ENCODE peak calls at places on chromosomes 5 and 9, in nine cellular contexts. N is MM.1S; Z is dermis blood vessel endothelial cell; E is heart left ventricle; S is amniotic stem cell; L is HTR-8/SVneo; U is skeletal muscle cell; P is activated naive CD4-positive, alpha-beta T cell treated with anti-CD3 and anti-CD28 coated beads for 36 hours; V is stimulated activated CD4-positive, alpha-beta T cell treated with anti-CD3 and anti-CD28 coated beads, TNF-alpha, amount 100 ng/mL, for 4 hours. W is an unnamed sample.
A peak's percentile ranks its signal among the peaks of the same experiment; 100 is the strongest.

GRCh38 chr5:168946363-168946762 is 354.6 kb downstream of the SLIT3 start:
- DNase-seq in N (no peak), Z (no peak), E (no peak), S (no peak), L (no peak), U (no peak), P (peak; percentile 6), V (no peak), W (no peak)

GRCh38 chr9:121963542-121963995 is 129.5 kb downstream of the TTLL11 start:
- DNase-seq in N (no peak), Z (peak; percentile 62), E (no peak), S (no peak), L (peak; percentile 31), U (peak; percentile 88), P (no peak), V (no peak), W (no peak)

GRCh38 chr5:122761115-122761514 is 13.8 kb upstream of the SNX2 start:
- DNase-seq in N (no peak), Z (no peak), E (no peak), S (no peak), L (no peak), U (no peak), P (no peak), V (no peak), W (no peak)

GRCh38 chr9:84642618-84643017 is 26.9 kb upstream of the NTRK2 start:
- DNase-seq in N (no peak), Z (no peak), E (no peak), S (no peak), L (no peak), U (no peak), P (no peak), V (no peak), W (no peak)

GRCh38 chr9:93672622-93673270 is 96.4 kb downstream of the PHF2 start:
- DNase-seq in N (no peak), Z (no peak), E (no peak), S (no peak), L (no peak), U (no peak), P (no peak), V (no peak), W (no peak)

GRCh38 chr5:134124289-134125194 is 10.1 kb downstream of the TCF7 start:
- DNase-seq in N (no peak), Z (no peak), E (no peak), S (no peak), L (no peak), U (no peak), P (peak; percentile 76), V (no peak), W (no peak)

GRCh38 chr5:125006011-125006685 is 259.7 kb upstream of the ZNF608 start:
- DNase-seq in N (peak; percentile 23), Z (no peak), E (no peak), S (no peak), L (no peak), U (no peak), P (no peak), V (no peak), W (no peak)

GRCh38 chr9:114386886-114387677 is 700 bp downstream of the AKNA start:
- DNase-seq in N (peak; percentile 40), Z (peak; percentile 23), E (peak; percentile 40), S (no peak), L (no peak), U (no peak), P (peak; percentile 44), V (no peak), W (no peak)

GRCh38 chr5:80615266-80615914 is 39.1 kb upstream of the MSH3 start:
- DNase-seq in N (no peak), Z (no peak), E (no peak), S (no peak), L (no peak), U (no peak), P (no peak), V (no peak), W (no peak)

GRCh38 chr9:27131731-27132130 is 22.7 kb downstream of the TEK start:
- DNase-seq in N (no peak), Z (no peak), E (no peak), S (no peak), L (no peak), U (no peak), P (no peak), V (no peak), W (no peak)

GRCh38 chr5:67910599-67910998 is 305.0 kb upstream of the PIK3R1 start:
- DNase-seq in N (no peak), Z (peak; percentile 62), E (no peak), S (no peak), L (no peak), U (no peak), P (no peak), V (no peak), W (no peak)

GRCh38 chr5:126449751-126450271 is 26.6 kb downstream of the GRAMD2B start:
- DNase-seq in N (peak; percentile 77), Z (peak; percentile 27), E (peak; percentile 16), S (peak; percentile 30), L (no peak), U (no peak), P (peak; percentile 90), V (peak; percentile 34), W (peak; percentile 24)

GRCh38 chr9:115921301-115921700 is 232.3 kb upstream of the PAPPA start:
- DNase-seq in N (no peak), Z (no peak), E (no peak), S (no peak), L (no peak), U (no peak), P (no peak), V (no peak), W (no peak)

GRCh38 chr5:180313677-180314076 is 21.8 kb upstream of the MAPK9 start:
- DNase-seq in N (no peak), Z (peak; percentile 83), E (peak; percentile 43), S (peak; percentile 67), L (no peak), U (no peak), P (peak; percentile 83), V (peak; percentile 7), W (no peak)

GRCh38 chr5:55597014-55597981 is 62.5 kb upstream of the PLPP1 start:
- DNase-seq in N (no peak), Z (peak; percentile 78), E (peak; percentile 68), S (peak; percentile 75), L (peak; percentile 37), U (no peak), P (no peak), V (no peak), W (no peak)

GRCh38 chr5:181260720-181261319 is at the start of gene TRIM52:
- DNase-seq in N (peak; percentile 96), Z (peak; percentile 95), E (peak; percentile 92), S (no peak), L (peak; percentile 89), U (peak; percentile 72), P (peak; percentile 91), V (peak; percentile 80), W (peak; percentile 85)

GRCh38 chr9:91065231-91066041 is 263.8 kb downstream of the SYK start:
- DNase-seq in N (no peak), Z (no peak), E (no peak), S (no peak), L (no peak), U (no peak), P (no peak), V (no peak), W (no peak)

GRCh38 chr5:153555420-153556114 is 65.1 kb downstream of the GRIA1 start:
- DNase-seq in N (no peak), Z (no peak), E (no peak), S (no peak), L (no peak), U (no peak), P (no peak), V (no peak), W (no peak)

GRCh38 chr5:3429962-3430361 is 165.7 kb upstream of the IRX1 start:
- DNase-seq in N (no peak), Z (no peak), E (no peak), S (no peak), L (no peak), U (no peak), P (no peak), V (no peak), W (no peak)

GRCh38 chr9:88429595-88430430 is 41.6 kb downstream of the SPIN1 start:
- DNase-seq in N (no peak), Z (peak; percentile 16), E (no peak), S (no peak), L (no peak), U (no peak), P (no peak), V (no peak), W (no peak)

GRCh38 chr9:89576404-89576824 is 28.4 kb upstream of the GADD45G start:
- DNase-seq in N (peak; percentile 51), Z (peak; percentile 67), E (no peak), S (no peak), L (no peak), U (no peak), P (peak; percentile 35), V (no peak), W (no peak)

GRCh38 chr9:108854641-108855528 is 901 bp downstream of the ACTL7B start:
- DNase-seq in N (no peak), Z (no peak), E (no peak), S (no peak), L (no peak), U (no peak), P (no peak), V (no peak), W (no peak)

GRCh38 chr5:159095882-159096554 is 3.7 kb downstream of the EBF1 start:
- DNase-seq in N (no peak), Z (no peak), E (no peak), S (no peak), L (no peak), U (no peak), P (no peak), V (no peak), W (no peak)

GRCh38 chr5:173333900-173334685 is 5.9 kb upstream of the STC2 start:
- DNase-seq in N (no peak), Z (peak; percentile 65), E (no peak), S (no peak), L (peak; percentile 56), U (no peak), P (no peak), V (no peak), W (no peak)

GRCh38 chr9:38355526-38356120 is 36.9 kb upstream of the ALDH1B1 start:
- DNase-seq in N (no peak), Z (no peak), E (no peak), S (no peak), L (no peak), U (no peak), P (no peak), V (no peak), W (no peak)

GRCh38 chr9:18767141-18767540 is 265.9 kb downstream of the SAXO1 start:
- DNase-seq in N (no peak), Z (no peak), E (no peak), S (no peak), L (no peak), U (no peak), P (no peak), V (no peak), W (no peak)

GRCh38 chr5:37549411-37549810 is 170.3 kb downstream of the WDR70 start:
- DNase-seq in N (no peak), Z (no peak), E (no peak), S (no peak), L (no peak), U (no peak), P (no peak), V (no peak), W (no peak)

GRCh38 chr9:61666310-61666709 is 476.5 kb downstream of the SPATA31A7 start:
- DNase-seq in N (no peak), Z (no peak), E (no peak), S (no peak), L (no peak), U (no peak), P (no peak), V (no peak), W (no peak)

GRCh38 chr9:36729902-36730301 is 157.2 kb downstream of the MELK start:
- DNase-seq in N (no peak), Z (no peak), E (no peak), S (no peak), L (no peak), U (no peak), P (no peak), V (no peak), W (no peak)

GRCh38 chr5:59367791-59368394 is 525.6 kb downstream of the PDE4D start:
- DNase-seq in N (peak; percentile 57), Z (peak; percentile 87), E (peak; percentile 34), S (peak; percentile 25), L (peak; percentile 11), U (no peak), P (peak; percentile 73), V (peak; percentile 3), W (peak; percentile 5)

GRCh38 chr5:154648706-154649105 is 106.5 kb upstream of the LARP1 start:
- DNase-seq in N (no peak), Z (no peak), E (no peak), S (no peak), L (no peak), U (no peak), P (no peak), V (no peak), W (no peak)